ENCODE peak calls at places on chromosomes 4 and X, in five cellular contexts. R is coronary artery; K is frontal cortex; A is endothelial cell of umbilical vein; V is activated CD4-positive, alpha-beta T cell treated with anti-CD3 and anti-CD28 coated beads, Interleukin-2, amount 50 U/mL, for 1 hour. C is an unnamed sample.
A peak's percentile ranks its signal among the peaks of the same experiment; 100 is the strongest.

GRCh38 chr4:105637409-105638258 is 70.9 kb downstream of the INTS12 start:
- DNase-seq in R (no peak), K (no peak), A (peak; percentile 9), V (no peak), C (peak; percentile 22)

GRCh38 chrX:42948723-42949122 is 170.8 kb upstream of the PPP1R2C start:
- DNase-seq in R (no peak), K (no peak), A (peak; percentile 45), V (no peak), C (no peak)

GRCh38 chrX:54564942-54565341 is 34.9 kb downstream of the GNL3L start:
- DNase-seq in R (no peak), K (no peak), A (no peak), V (no peak), C (no peak)

GRCh38 chr4:44121210-44121609 is 327.4 kb downstream of the KCTD8 start:
- DNase-seq in R (no peak), K (no peak), A (peak; percentile 78), V (no peak), C (no peak)

GRCh38 chr4:154503598-154503997 is 12.0 kb upstream of the DCHS2 start:
- DNase-seq in R (no peak), K (no peak), A (peak; percentile 18), V (no peak), C (no peak)

GRCh38 chr4:10524196-10524833 is 67.1 kb upstream of the ZNF518B start:
- DNase-seq in R (no peak), K (no peak), A (no peak), V (no peak), C (no peak)

GRCh38 chr4:149203256-149204001 is 612.2 kb downstream of the IQCM start:
- DNase-seq in R (no peak), K (no peak), A (no peak), V (no peak), C (no peak)

GRCh38 chr4:181150173-181150572 is 1093.0 kb upstream of the TENM3 start:
- DNase-seq in R (no peak), K (no peak), A (no peak), V (no peak), C (no peak)

GRCh38 chr4:100165809-100166208 is 24.5 kb downstream of the DDIT4L start:
- DNase-seq in R (no peak), K (no peak), A (no peak), V (no peak), C (no peak)

GRCh38 chrX:49934148-49934547 is 11.8 kb downstream of the CLCN5 start:
- DNase-seq in R (no peak), K (no peak), A (peak; percentile 51), V (no peak), C (no peak)

GRCh38 chr4:74266081-74266480 is 42.2 kb upstream of the EPGN start:
- DNase-seq in R (no peak), K (no peak), A (no peak), V (no peak), C (no peak)

GRCh38 chr4:147855670-147856069 is 123.8 kb downstream of the ARHGAP10 start:
- DNase-seq in R (no peak), K (no peak), A (peak; percentile 41), V (no peak), C (no peak)

GRCh38 chr4:92163348-92163747 is 140.4 kb upstream of the GRID2 start:
- DNase-seq in R (no peak), K (no peak), A (peak; percentile 27), V (no peak), C (no peak)

GRCh38 chr4:185380320-185380719 is 15.4 kb downstream of the LRP2BP start:
- DNase-seq in R (no peak), K (no peak), A (no peak), V (no peak), C (no peak)

GRCh38 chr4:133594246-133595207 is 445.4 kb downstream of the PCDH10 start:
- DNase-seq in R (no peak), K (no peak), A (peak; percentile 8), V (no peak), C (no peak)

GRCh38 chr4:7384929-7385890 is 49.5 kb downstream of the PSAPL1 start:
- DNase-seq in R (no peak), K (no peak), A (no peak), V (no peak), C (no peak)

GRCh38 chrX:137354851-137355250 is 211.1 kb upstream of the ZIC3 start:
- DNase-seq in R (no peak), K (no peak), A (no peak), V (no peak), C (no peak)

GRCh38 chr4:173167793-173168395 is 717 bp upstream of the GALNT7 start:
- DNase-seq in R (no peak), K (peak; percentile 46), A (peak; percentile 54), V (peak; percentile 2), C (no peak)

GRCh38 chr4:184265566-184266351 is 48.1 kb upstream of the ENPP6 start:
- DNase-seq in R (no peak), K (no peak), A (peak; percentile 55), V (no peak), C (no peak)

GRCh38 chr4:76061977-76062376 is 12.5 kb upstream of the ART3 start:
- DNase-seq in R (no peak), K (no peak), A (no peak), V (no peak), C (no peak)

GRCh38 chr4:23225024-23225423 is 532.3 kb downstream of the GBA3 start:
- DNase-seq in R (no peak), K (no peak), A (no peak), V (no peak), C (no peak)

GRCh38 chr4:94076498-94076897 is 131.2 kb upstream of the SMARCAD1 start:
- DNase-seq in R (no peak), K (no peak), A (no peak), V (no peak), C (no peak)

GRCh38 chr4:3250438-3250955 is 1.5 kb downstream of the MSANTD1 start:
- DNase-seq in R (no peak), K (no peak), A (no peak), V (no peak), C (no peak)

GRCh38 chr4:2322227-2322626 is 60.3 kb upstream of the MXD4 start:
- DNase-seq in R (no peak), K (no peak), A (no peak), V (no peak), C (no peak)

GRCh38 chr4:186342582-186342981 is 76.6 kb downstream of the F11 start:
- DNase-seq in R (no peak), K (no peak), A (no peak), V (no peak), C (no peak)

GRCh38 chrX:49910344-49910743 is 12.1 kb upstream of the CLCN5 start:
- DNase-seq in R (no peak), K (no peak), A (no peak), V (no peak), C (peak; percentile 46)

GRCh38 chr4:40334591-40335507 is at the start of gene CHRNA9:
- DNase-seq in R (no peak), K (no peak), A (no peak), V (no peak), C (peak; percentile 24)

GRCh38 chr4:90002406-90003040 is 107.9 kb downstream of the MMRN1 start:
- DNase-seq in R (no peak), K (no peak), A (peak; percentile 6), V (no peak), C (no peak)

GRCh38 chr4:7253806-7254205 is 61.5 kb downstream of the SORCS2 start:
- DNase-seq in R (no peak), K (no peak), A (no peak), V (no peak), C (no peak)

GRCh38 chr4:98657531-98658286 is 702 bp downstream of the TSPAN5 start:
- DNase-seq in R (no peak), K (peak; percentile 77), A (peak; percentile 83), V (peak; percentile 23), C (no peak)

GRCh38 chrX:3119376-3119775 is 78.1 kb downstream of the ARSF start:
- DNase-seq in R (no peak), K (no peak), A (no peak), V (no peak), C (no peak)

GRCh38 chr4:82988323-82988832 is 22.2 kb downstream of the LIN54 start:
- DNase-seq in R (no peak), K (no peak), A (no peak), V (no peak), C (no peak)

GRCh38 chr4:7761720-7762119 is 177.9 kb downstream of the AFAP1 start:
- DNase-seq in R (peak; percentile 85), K (peak; percentile 74), A (peak; percentile 61), V (peak; percentile 45), C (no peak)

GRCh38 chrX:121308276-121308805 is 260.9 kb downstream of the GLUD2 start:
- DNase-seq in R (no peak), K (no peak), A (no peak), V (no peak), C (no peak)

GRCh38 chrX:118177708-118178107 is 61.1 kb upstream of the KLHL13 start:
- DNase-seq in R (no peak), K (no peak), A (no peak), V (no peak), C (no peak)

GRCh38 chr4:93147524-93148212 is 680.9 kb upstream of the ATOH1 start:
- DNase-seq in R (no peak), K (no peak), A (no peak), V (no peak), C (no peak)

GRCh38 chr4:7388627-7389026 is 46.1 kb downstream of the PSAPL1 start:
- DNase-seq in R (peak; percentile 14), K (no peak), A (no peak), V (no peak), C (no peak)

GRCh38 chr4:174865418-174865985 is 36.5 kb upstream of the GLRA3 start:
- DNase-seq in R (no peak), K (no peak), A (no peak), V (no peak), C (no peak)

C was measured in NCI-H2107.